ENCODE peak calls at places on chromosome 21, in five cellular contexts. One of them, this sample, is unnamed.

GRCh38 chr21:45380566-45380965 is 24.4 kb upstream of the COL18A1 start:
- DNase-seq in spleen: peak; percentile 40
- DNase-seq in sigmoid colon: peak; percentile 34
- DNase-seq in GM23338: no peak
- DNase-seq in endothelial cell of umbilical vein: no peak
- DNase-seq in this sample: no peak

GRCh38 chr21:46060596-46061061 is 37.3 kb upstream of the COL6A2 start:
- DNase-seq in spleen: peak; percentile 56
- DNase-seq in sigmoid colon: peak; percentile 95
- DNase-seq in GM23338: no peak
- DNase-seq in endothelial cell of umbilical vein: no peak
- DNase-seq in this sample: no peak

GRCh38 chr21:25857308-25858099 is 122.7 kb downstream of the GABPA start:
- DNase-seq in spleen: no peak
- DNase-seq in sigmoid colon: no peak
- DNase-seq in GM23338: no peak
- DNase-seq in endothelial cell of umbilical vein: no peak
- DNase-seq in this sample: no peak

GRCh38 chr21:45432575-45433255 is 27.8 kb downstream of the COL18A1 start:
- DNase-seq in spleen: no peak
- DNase-seq in sigmoid colon: no peak
- DNase-seq in GM23338: no peak
- DNase-seq in endothelial cell of umbilical vein: peak; percentile 72
- DNase-seq in this sample: no peak

GRCh38 chr21:31180256-31181088 is 142.2 kb upstream of the KRTAP19-8 start:
- DNase-seq in spleen: no peak
- DNase-seq in sigmoid colon: no peak
- DNase-seq in GM23338: peak; percentile 69
- DNase-seq in endothelial cell of umbilical vein: peak; percentile 39
- DNase-seq in this sample: no peak

GRCh38 chr21:29185172-29185571 is 54.7 kb downstream of the MAP3K7CL start:
- DNase-seq in spleen: no peak
- DNase-seq in sigmoid colon: no peak
- DNase-seq in GM23338: no peak
- DNase-seq in endothelial cell of umbilical vein: no peak
- DNase-seq in this sample: no peak

GRCh38 chr21:43345746-43346409 is 81.1 kb downstream of the SIK1 start:
- DNase-seq in spleen: no peak
- DNase-seq in sigmoid colon: no peak
- DNase-seq in GM23338: no peak
- DNase-seq in endothelial cell of umbilical vein: peak; percentile 50
- DNase-seq in this sample: peak; percentile 70

GRCh38 chr21:18499761-18500376 is 96.3 kb upstream of the TMPRSS15 start:
- DNase-seq in spleen: no peak
- DNase-seq in sigmoid colon: no peak
- DNase-seq in GM23338: peak; percentile 78
- DNase-seq in endothelial cell of umbilical vein: peak; percentile 35
- DNase-seq in this sample: no peak

GRCh38 chr21:45592208-45592619 is 50.0 kb upstream of the SLC19A1 start:
- DNase-seq in spleen: peak; percentile 71
- DNase-seq in sigmoid colon: peak; percentile 54
- DNase-seq in GM23338: no peak
- DNase-seq in endothelial cell of umbilical vein: no peak
- DNase-seq in this sample: peak; percentile 68

GRCh38 chr21:31351973-31352372 is 7.9 kb upstream of the TIAM1 start:
- DNase-seq in spleen: no peak
- DNase-seq in sigmoid colon: no peak
- DNase-seq in GM23338: no peak
- DNase-seq in endothelial cell of umbilical vein: no peak
- DNase-seq in this sample: no peak

GRCh38 chr21:45366931-45367401 is 38.0 kb upstream of the COL18A1 start:
- DNase-seq in spleen: no peak
- DNase-seq in sigmoid colon: peak; percentile 91
- DNase-seq in GM23338: no peak
- DNase-seq in endothelial cell of umbilical vein: peak; percentile 96
- DNase-seq in this sample: peak; percentile 83

GRCh38 chr21:26194811-26195251 is 24.3 kb upstream of the APP start:
- DNase-seq in spleen: no peak
- DNase-seq in sigmoid colon: no peak
- DNase-seq in GM23338: no peak
- DNase-seq in endothelial cell of umbilical vein: no peak
- DNase-seq in this sample: no peak

GRCh38 chr21:14753069-14753465 is 207.0 kb upstream of the SAMSN1 start:
- DNase-seq in spleen: no peak
- DNase-seq in sigmoid colon: no peak
- DNase-seq in GM23338: no peak
- DNase-seq in endothelial cell of umbilical vein: no peak
- DNase-seq in this sample: no peak

GRCh38 chr21:31873696-31874599 is 1.1 kb downstream of the HUNK start:
- DNase-seq in spleen: peak; percentile 78
- DNase-seq in sigmoid colon: peak; percentile 72
- DNase-seq in GM23338: peak; percentile 73
- DNase-seq in endothelial cell of umbilical vein: no peak
- DNase-seq in this sample: peak; percentile 43

GRCh38 chr21:41095983-41096382 is 72.0 kb upstream of the BACE2 start:
- DNase-seq in spleen: no peak
- DNase-seq in sigmoid colon: no peak
- DNase-seq in GM23338: no peak
- DNase-seq in endothelial cell of umbilical vein: no peak
- DNase-seq in this sample: no peak

GRCh38 chr21:29499734-29500343 is 201.1 kb downstream of the BACH1 start:
- DNase-seq in spleen: no peak
- DNase-seq in sigmoid colon: no peak
- DNase-seq in GM23338: peak; percentile 84
- DNase-seq in endothelial cell of umbilical vein: peak; percentile 28
- DNase-seq in this sample: no peak

DNA sequence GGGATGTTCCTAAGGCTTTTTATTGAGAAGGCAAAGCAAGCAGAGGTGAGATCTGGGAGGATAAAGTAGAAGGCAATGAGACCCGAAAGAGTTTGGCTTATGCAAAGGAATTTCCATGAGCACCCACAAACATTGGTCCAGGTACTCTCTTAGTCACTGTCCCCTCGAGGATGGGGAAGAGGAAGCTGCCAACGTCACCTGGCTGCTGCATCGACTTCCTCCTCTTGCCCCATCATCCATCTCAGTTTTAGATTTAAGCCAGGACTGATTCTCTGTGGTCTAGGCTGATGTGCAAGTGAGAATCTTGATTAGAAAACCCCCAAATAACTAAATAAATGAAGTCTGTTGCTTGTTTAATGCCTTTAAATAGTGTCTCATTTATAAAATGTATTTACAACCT is 28.7 kb downstream of the RUNX1 start:
- DNase-seq in spleen: peak; percentile 85
- DNase-seq in sigmoid colon: no peak
- DNase-seq in GM23338: no peak
- DNase-seq in endothelial cell of umbilical vein: no peak
- DNase-seq in this sample: no peak
- H3K4me1 ChIP-seq in spleen: no peaks in the 10 kb centered on the region
- H3K4me1 ChIP-seq in sigmoid colon: peaks cover 12% of the 10 kb centered on the region
- H3K4me1 ChIP-seq in GM23338: no peaks in the 10 kb centered on the region
- H3K4me1 ChIP-seq in endothelial cell of umbilical vein: no peaks in the 10 kb centered on the region
- H3K4me1 ChIP-seq in this sample: no peaks in the 10 kb centered on the region

GRCh38 chr21:40051801-40052200 is 184.6 kb downstream of the PCP4 start:
- DNase-seq in spleen: no peak
- DNase-seq in sigmoid colon: no peak
- DNase-seq in GM23338: no peak
- DNase-seq in endothelial cell of umbilical vein: no peak
- DNase-seq in this sample: no peak

GRCh38 chr21:40049031-40049958 is 182.1 kb downstream of the PCP4 start:
- DNase-seq in spleen: no peak
- DNase-seq in sigmoid colon: peak; percentile 83
- DNase-seq in GM23338: no peak
- DNase-seq in endothelial cell of umbilical vein: no peak
- DNase-seq in this sample: no peak

GRCh38 chr21:40047211-40047610 is 180.0 kb downstream of the PCP4 start:
- DNase-seq in spleen: no peak
- DNase-seq in sigmoid colon: no peak
- DNase-seq in GM23338: no peak
- DNase-seq in endothelial cell of umbilical vein: no peak
- DNase-seq in this sample: no peak

GRCh38 chr21:40049959-40050290 is 182.7 kb downstream of the PCP4 start:
- DNase-seq in spleen: no peak
- DNase-seq in sigmoid colon: no peak
- DNase-seq in GM23338: peak; percentile 68
- DNase-seq in endothelial cell of umbilical vein: no peak
- DNase-seq in this sample: no peak

DNA sequence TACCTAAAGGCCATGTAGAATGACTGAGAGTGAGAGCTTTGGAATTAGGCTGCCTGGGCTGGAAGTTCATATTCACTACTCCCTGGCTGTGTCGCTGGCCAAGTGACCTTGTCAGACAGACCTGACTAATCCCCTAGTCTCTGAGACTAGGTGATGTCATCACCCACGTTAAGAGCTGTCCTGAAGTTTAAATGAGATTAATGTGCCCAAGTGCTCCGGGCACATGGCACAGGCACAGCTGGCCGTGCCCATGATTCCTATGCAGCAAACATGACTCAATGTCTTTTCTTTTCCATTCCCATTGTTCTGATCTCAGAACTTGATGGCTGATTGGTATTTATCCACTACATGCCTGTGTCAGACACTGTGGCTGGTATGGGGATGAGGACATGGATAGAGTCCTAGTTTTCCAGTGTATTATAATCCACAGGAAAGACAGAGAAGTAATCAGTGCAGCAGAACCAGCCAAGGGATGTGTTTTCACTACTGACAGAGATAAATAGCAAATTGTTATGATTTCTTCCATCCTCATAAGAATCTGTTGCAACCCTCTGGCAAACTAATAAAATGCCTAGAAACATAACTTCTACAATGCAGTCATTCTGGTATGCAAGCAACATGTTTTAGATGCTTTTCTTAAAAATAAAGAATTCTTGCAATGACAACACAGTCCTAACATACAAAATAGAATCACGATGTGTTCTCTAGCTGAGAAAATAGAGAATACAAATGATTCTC is 180.9 kb downstream of the PCP4 start:
- DNase-seq in spleen: no peak
- DNase-seq in sigmoid colon: peak; percentile 75
- DNase-seq in GM23338: no peak
- DNase-seq in endothelial cell of umbilical vein: no peak
- DNase-seq in this sample: no peak
- TF ChIP-seq POLR2AphosphoS5 in spleen: no peak
- TF ChIP-seq POLR2AphosphoS5 in sigmoid colon: peak; percentile 63
- TF ChIP-seq POLR2AphosphoS5 in GM23338: no peak
- TF ChIP-seq POLR2AphosphoS5 in endothelial cell of umbilical vein: no peak
- TF ChIP-seq POLR2AphosphoS5 in this sample: no peak

DNA sequence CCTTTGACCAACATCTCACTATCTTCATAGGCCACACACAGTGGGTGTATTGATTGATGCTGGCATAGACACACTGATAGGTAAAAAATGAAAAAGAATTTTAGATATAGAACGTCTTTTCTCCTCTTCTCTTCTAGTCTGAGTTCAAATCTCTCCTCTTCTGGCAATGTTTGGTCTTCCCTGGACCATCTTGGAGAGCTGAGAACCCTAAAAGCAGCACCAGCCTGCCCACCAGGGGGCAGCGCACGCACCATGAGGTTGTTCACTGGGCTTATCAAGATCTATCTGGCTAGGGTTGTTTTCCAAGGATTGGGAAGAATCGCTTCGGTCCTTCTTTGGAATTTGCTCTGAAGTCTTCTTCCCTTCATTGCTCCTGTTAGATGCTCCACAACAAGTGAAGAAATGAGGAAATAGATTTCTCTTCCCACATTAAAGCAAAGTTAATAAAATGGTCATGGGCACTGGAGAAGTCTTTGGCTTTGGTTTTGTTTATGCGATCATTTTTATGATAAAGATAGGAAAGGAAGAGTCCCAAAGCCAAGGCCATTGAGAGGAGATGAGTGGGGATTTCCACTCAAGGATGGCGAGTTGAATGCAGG is 104.0 kb upstream of the OLIG2 start:
- DNase-seq in spleen: peak; percentile 79
- DNase-seq in sigmoid colon: no peak
- DNase-seq in GM23338: peak; percentile 73
- DNase-seq in endothelial cell of umbilical vein: peak; percentile 6
- DNase-seq in this sample: peak; percentile 86
- TF ChIP-seq CTCF in spleen: peak; percentile 70
- TF ChIP-seq CTCF in sigmoid colon: no peak
- TF ChIP-seq CTCF in GM23338: peak; percentile 81
- TF ChIP-seq CTCF in endothelial cell of umbilical vein: peak; percentile 61
- TF ChIP-seq CTCF in this sample: no peak

DNA sequence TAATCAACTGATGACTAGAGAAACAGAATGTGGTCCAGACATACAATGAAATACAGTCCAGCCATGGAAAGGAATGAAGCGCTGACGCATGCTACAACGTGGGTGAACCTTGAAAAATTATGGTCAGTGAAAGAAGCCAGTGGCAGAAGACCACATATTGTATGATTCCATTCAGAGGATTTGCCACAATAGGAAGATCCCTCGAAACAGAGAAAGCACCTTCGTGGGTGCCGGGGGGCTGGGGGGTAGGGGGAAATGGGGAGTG is 106.6 kb downstream of the ETS2 start:
- DNase-seq in spleen: no peak
- DNase-seq in sigmoid colon: no peak
- DNase-seq in GM23338: no peak
- DNase-seq in endothelial cell of umbilical vein: no peak
- DNase-seq in this sample: no peak
- H3K4me1 ChIP-seq in spleen: no peaks in the 10 kb centered on the region
- H3K4me1 ChIP-seq in sigmoid colon: peaks cover 27% of the 10 kb centered on the region
- H3K4me1 ChIP-seq in GM23338: peaks cover 20% of the 10 kb centered on the region
- H3K4me1 ChIP-seq in endothelial cell of umbilical vein: peaks cover 3% of the 10 kb centered on the region
- H3K4me1 ChIP-seq in this sample: peaks cover 32% of the 10 kb centered on the region

This sample was measured in upper lobe of left lung.